ENCODE peak calls at places on chromosomes 6 and 20, in eight cellular contexts. V is B cell; B is WTC11; Y is activated B cell treated with CpG ODN at 0.5 μM for 24 hours; C is breast epithelium; E is stimulated activated CD8-positive, alpha-beta memory T cell treated with anti-CD3 and anti-CD28 coated beads, Interleukin-12 subunit alpha, Interleukin-12 subunit beta, amount 100 ng/mL, for 1 hour; N is SK-N-SH; J is GM12865. A is an unnamed sample.

GRCh38 chr6:63652980-63653379 is 17.4 kb downstream of the PHF3 start:
- DNase-seq in J (no peak), N (no peak), C (no peak), Y (no peak), B (no peak), V (no peak), E (no peak), A (no peak)

GRCh38 chr6:39879535-39879934 is 54.7 kb downstream of the MOCS1 start:
- DNase-seq in E (no peak), Y (no peak), C (no peak), V (no peak), B (no peak), N (no peak), J (no peak), A (no peak)

GRCh38 chr20:59829415-59830106 is 103.9 kb downstream of the SYCP2 start:
- DNase-seq in C (peak; percentile 22), Y (no peak), B (no peak), E (no peak), N (no peak), V (no peak), J (no peak), A (no peak)

GRCh38 chr6:134267917-134268361 is 50.0 kb downstream of the SGK1 start:
- DNase-seq in B (peak; percentile 49), E (no peak), N (no peak), J (no peak), Y (no peak), V (no peak), C (no peak), A (no peak)

GRCh38 chr6:37372116-37372515 is 18.3 kb downstream of the RNF8 start:
- DNase-seq in N (no peak), B (no peak), E (no peak), C (no peak), V (no peak), Y (no peak), J (no peak), A (no peak)

GRCh38 chr20:43544501-43544900 is 14.3 kb upstream of the SGK2 start:
- DNase-seq in B (no peak), N (no peak), C (peak; percentile 15), E (no peak), Y (no peak), V (no peak), J (no peak), A (no peak)

GRCh38 chr6:56244528-56245253 is 2.7 kb downstream of the COL21A1 start:
- DNase-seq in B (no peak), E (no peak), Y (no peak), N (no peak), V (no peak), C (no peak), J (no peak), A (no peak)

GRCh38 chr6:151060096-151060741 is 179.5 kb upstream of the AKAP12 start:
- DNase-seq in Y (no peak), C (no peak), V (no peak), J (no peak), B (no peak), E (no peak), N (no peak), A (no peak)

GRCh38 chr6:42818878-42819277 is 37.0 kb downstream of the BICRAL start:
- DNase-seq in C (no peak), V (no peak), N (no peak), Y (no peak), B (no peak), E (no peak), J (no peak), A (no peak)

GRCh38 chr20:34179636-34180360 is 61.4 kb upstream of the ASIP start:
- DNase-seq in C (no peak), N (no peak), Y (no peak), J (no peak), V (no peak), B (no peak), E (no peak), A (no peak)

GRCh38 chr6:111087106-111087835 is at the start of gene SLC16A10:
- DNase-seq in B (peak; percentile 82), N (peak; percentile 97), J (peak; percentile 82), V (peak; percentile 81), Y (peak; percentile 65), E (peak; percentile 64), C (no peak), A (no peak)

GRCh38 chr6:130148181-130148580 is 74.6 kb downstream of the SAMD3 start:
- DNase-seq in N (no peak), J (no peak), C (no peak), Y (no peak), E (no peak), V (no peak), B (peak; percentile 23), A (no peak)

GRCh38 chr6:137734005-137734874 is 132.8 kb upstream of the TNFAIP3 start:
- DNase-seq in N (no peak), E (no peak), V (no peak), Y (no peak), C (no peak), B (no peak), J (no peak), A (no peak)

GRCh38 chr6:158057213-158057987 is 75.7 kb downstream of the SYNJ2 start:
- DNase-seq in N (no peak), B (no peak), V (no peak), Y (no peak), J (no peak), C (no peak), E (no peak), A (peak; percentile 42)

GRCh38 chr6:159914565-159914923 is 23.8 kb downstream of the MAS1 start:
- DNase-seq in B (no peak), E (no peak), V (no peak), N (no peak), J (no peak), Y (no peak), C (no peak), A (no peak)

GRCh38 chr6:3835055-3835731 is 14.0 kb upstream of the FAM50B start:
- DNase-seq in B (no peak), N (no peak), E (no peak), J (no peak), V (no peak), Y (no peak), C (no peak), A (no peak)

GRCh38 chr6:21599074-21599639 is 5.6 kb downstream of the SOX4 start:
- DNase-seq in J (no peak), E (no peak), Y (no peak), N (no peak), C (no peak), V (no peak), B (no peak), A (no peak)

GRCh38 chr6:38957426-38957825 is 91.2 kb upstream of the GLP1R start:
- DNase-seq in J (no peak), V (no peak), C (no peak), B (no peak), E (no peak), N (no peak), Y (no peak), A (no peak)

GRCh38 chr6:147578159-147578558 is 69.7 kb downstream of the SAMD5 start:
- DNase-seq in E (no peak), J (no peak), N (no peak), C (no peak), V (no peak), Y (no peak), B (no peak), A (no peak)

GRCh38 chr6:159929819-159930218 is 39.0 kb downstream of the MAS1 start:
- DNase-seq in J (peak; percentile 87), E (peak; percentile 10), V (no peak), B (no peak), C (no peak), N (no peak), Y (no peak), A (no peak)

GRCh38 chr6:138550346-138550767 is 51.1 kb upstream of the NHSL1 start:
- DNase-seq in C (no peak), B (no peak), Y (no peak), J (no peak), E (no peak), V (no peak), N (no peak), A (no peak)

GRCh38 chr6:78347191-78347916 is 520.0 kb upstream of the IRAK1BP1 start:
- DNase-seq in C (no peak), J (no peak), Y (no peak), V (no peak), N (no peak), E (no peak), B (no peak), A (no peak)

GRCh38 chr20:57712851-57713504 is 3.2 kb upstream of the PMEPA1 start:
- DNase-seq in E (no peak), B (no peak), Y (no peak), C (no peak), J (no peak), N (no peak), V (no peak), A (no peak)

GRCh38 chr6:47146426-47147174 is 104.5 kb upstream of the ADGRF1 start:
- DNase-seq in C (no peak), N (no peak), Y (no peak), B (no peak), V (no peak), J (no peak), E (no peak), A (no peak)

GRCh38 chr6:168415993-168416530 is 24.9 kb upstream of the SMOC2 start:
- DNase-seq in N (no peak), Y (no peak), C (no peak), V (no peak), B (no peak), E (no peak), J (no peak), A (no peak)

GRCh38 chr6:76416821-76417605 is 344.6 kb upstream of the IMPG1 start:
- DNase-seq in B (no peak), V (no peak), C (no peak), Y (no peak), J (no peak), N (no peak), E (no peak), A (no peak)

GRCh38 chr20:6466065-6466810 is 301.2 kb upstream of the BMP2 start:
- DNase-seq in E (no peak), J (no peak), V (no peak), Y (no peak), B (no peak), C (no peak), N (no peak), A (no peak)

GRCh38 chr6:40953486-40953885 is 85.5 kb downstream of the UNC5CL start:
- DNase-seq in E (no peak), V (no peak), N (peak; percentile 19), B (no peak), C (no peak), Y (no peak), J (no peak), A (no peak)

GRCh38 chr6:33828452-33828763 is 24.6 kb upstream of the MLN start:
- DNase-seq in Y (no peak), B (no peak), E (no peak), J (no peak), V (no peak), C (no peak), N (no peak), A (no peak)

GRCh38 chr20:16472045-16472872 is 101.0 kb downstream of the KIF16B start:
- DNase-seq in C (no peak), E (no peak), J (no peak), B (no peak), N (no peak), V (no peak), Y (no peak), A (no peak)

GRCh38 chr6:35152067-35152707 is 11.0 kb upstream of the TCP11 start:
- DNase-seq in C (no peak), J (no peak), N (no peak), E (no peak), Y (no peak), B (no peak), V (no peak), A (no peak)

GRCh38 chr20:51118985-51119527 is 96.1 kb upstream of the KCNG1 start:
- DNase-seq in E (no peak), B (no peak), N (no peak), V (no peak), C (no peak), J (no peak), Y (no peak), A (no peak)

GRCh38 chr6:130406935-130407532 is 41.2 kb downstream of the TMEM200A start:
- DNase-seq in B (no peak), V (no peak), E (no peak), C (no peak), J (no peak), N (no peak), Y (no peak), A (no peak)

GRCh38 chr20:5864873-5865582 is 85.3 kb downstream of the TRMT6 start:
- DNase-seq in J (no peak), B (no peak), Y (no peak), C (no peak), V (no peak), E (no peak), N (no peak), A (no peak)